ENCODE peak calls at places on chromosomes 16 and 17, in five cellular contexts. One of them, this sample, is unnamed.
A peak's percentile ranks its signal among the peaks of the same experiment; 100 is the strongest.

GRCh38 chr16:88810868-88811599 is 694 bp downstream of the APRT start:
- DNase-seq in K562: peak; percentile 83
- DNase-seq in prostate gland: peak; percentile 64
- DNase-seq in breast epithelium: peak; percentile 57
- DNase-seq in sigmoid colon: peak; percentile 90
- DNase-seq in this sample: no peak

GRCh38 chr17:49277638-49278037 is 47.1 kb upstream of the PHOSPHO1 start:
- DNase-seq in K562: no peak
- DNase-seq in prostate gland: no peak
- DNase-seq in breast epithelium: no peak
- DNase-seq in sigmoid colon: no peak
- DNase-seq in this sample: no peak

GRCh38 chr17:38557395-38557794 is 48.4 kb downstream of the SRCIN1 start:
- DNase-seq in K562: no peak
- DNase-seq in prostate gland: no peak
- DNase-seq in breast epithelium: no peak
- DNase-seq in sigmoid colon: no peak
- DNase-seq in this sample: no peak

GRCh38 chr17:45276031-45276430 is 14.1 kb upstream of the SPATA32 start:
- DNase-seq in K562: no peak
- DNase-seq in prostate gland: no peak
- DNase-seq in breast epithelium: no peak
- DNase-seq in sigmoid colon: no peak
- DNase-seq in this sample: no peak

GRCh38 chr17:39092672-39093250 is 58.7 kb downstream of the PLXDC1 start:
- DNase-seq in K562: no peak
- DNase-seq in prostate gland: no peak
- DNase-seq in breast epithelium: no peak
- DNase-seq in sigmoid colon: no peak
- DNase-seq in this sample: no peak

GRCh38 chr16:70656712-70657263 is 10.4 kb downstream of the IL34 start:
- DNase-seq in K562: no peak
- DNase-seq in prostate gland: no peak
- DNase-seq in breast epithelium: no peak
- DNase-seq in sigmoid colon: no peak
- DNase-seq in this sample: no peak

GRCh38 chr17:19728114-19728495 is 11.7 kb upstream of the SLC47A2 start:
- DNase-seq in K562: no peak
- DNase-seq in prostate gland: peak; percentile 88
- DNase-seq in breast epithelium: peak; percentile 97
- DNase-seq in sigmoid colon: peak; percentile 95
- DNase-seq in this sample: peak; percentile 96

GRCh38 chr16:60642956-60643355 is 1393.3 kb downstream of the CDH8 start:
- DNase-seq in K562: no peak
- DNase-seq in prostate gland: no peak
- DNase-seq in breast epithelium: no peak
- DNase-seq in sigmoid colon: no peak
- DNase-seq in this sample: no peak

GRCh38 chr16:89657442-89658220 is at the start of the genes CHMP1A and SPATA33:
- DNase-seq in K562: peak; percentile 93
- DNase-seq in prostate gland: peak; percentile 81
- DNase-seq in breast epithelium: peak; percentile 84
- DNase-seq in sigmoid colon: peak; percentile 94
- DNase-seq in this sample: no peak

GRCh38 chr16:4487955-4488481 is 11.8 kb downstream of the HMOX2 start:
- DNase-seq in K562: no peak
- DNase-seq in prostate gland: peak; percentile 44
- DNase-seq in breast epithelium: no peak
- DNase-seq in sigmoid colon: no peak
- DNase-seq in this sample: no peak

GRCh38 chr17:10613775-10614513 is 43.2 kb downstream of the MYH3 start:
- DNase-seq in K562: no peak
- DNase-seq in prostate gland: no peak
- DNase-seq in breast epithelium: no peak
- DNase-seq in sigmoid colon: no peak
- DNase-seq in this sample: no peak

DNA sequence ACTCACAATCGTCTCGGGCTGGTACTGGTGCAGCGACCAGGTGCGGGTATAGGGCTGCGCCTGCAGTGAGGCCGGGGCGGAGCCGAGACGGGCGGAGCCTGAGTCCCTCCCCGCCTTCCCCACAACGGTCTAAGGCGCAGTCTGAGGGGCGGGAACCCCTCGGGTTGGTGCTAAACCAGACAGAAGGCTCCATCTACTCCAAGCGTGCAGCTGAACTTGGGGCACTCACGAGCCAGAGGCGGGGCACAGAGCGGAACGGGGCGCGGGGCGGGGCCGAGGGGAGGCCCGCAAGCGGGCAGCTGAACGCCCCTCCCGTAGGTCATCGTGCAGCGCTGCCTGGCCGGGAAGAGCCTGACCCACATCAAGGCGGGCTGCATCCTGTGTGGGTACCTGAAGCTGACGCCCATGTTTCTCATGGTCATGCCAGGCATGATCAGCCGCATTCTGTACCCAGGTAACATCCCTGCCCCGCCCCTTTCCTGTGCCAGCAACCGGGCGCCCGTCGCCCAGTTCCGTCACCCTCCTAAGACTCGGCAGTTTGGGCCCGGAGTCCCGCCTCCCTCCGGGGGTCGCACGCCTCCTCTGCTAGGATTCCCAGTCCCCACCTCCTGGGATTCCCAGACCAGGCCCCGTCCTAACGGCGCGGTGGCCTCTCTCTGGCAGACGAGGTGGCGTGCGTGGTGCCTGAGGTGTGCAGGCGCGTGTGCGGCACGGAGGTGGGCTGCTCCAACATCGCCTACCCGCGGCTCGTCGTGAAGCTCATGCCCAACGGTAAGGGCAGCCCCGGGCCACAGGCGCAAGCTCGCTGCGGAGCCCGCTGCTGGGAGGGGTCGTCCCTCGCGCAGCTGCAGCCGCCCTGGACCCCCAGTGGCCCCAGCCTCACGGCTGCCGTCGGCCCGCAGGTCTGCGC is 5.1 kb downstream of the SLC5A2 start:
- DNase-seq in K562: no peak
- DNase-seq in prostate gland: peak; percentile 39
- DNase-seq in breast epithelium: no peak
- DNase-seq in sigmoid colon: no peak
- DNase-seq in this sample: no peak
- TF ChIP-seq POLR2AphosphoS5 in K562: no peak
- TF ChIP-seq POLR2AphosphoS5 in prostate gland: peak; percentile 12
- TF ChIP-seq POLR2AphosphoS5 in breast epithelium: peak; percentile 23
- TF ChIP-seq POLR2AphosphoS5 in sigmoid colon: no peak
- TF ChIP-seq POLR2AphosphoS5 in this sample: no peak

GRCh38 chr16:57054771-57055170 is 37.6 kb upstream of the CPNE2 start:
- DNase-seq in K562: no peak
- DNase-seq in prostate gland: no peak
- DNase-seq in breast epithelium: no peak
- DNase-seq in sigmoid colon: no peak
- DNase-seq in this sample: no peak
- TF ChIP-seq POLR2A in K562: no peak
- TF ChIP-seq POLR2A in prostate gland: no peak
- TF ChIP-seq POLR2A in breast epithelium: no peak
- TF ChIP-seq POLR2A in sigmoid colon: no peak
- TF ChIP-seq POLR2A in this sample: no peak

GRCh38 chr17:82283208-82283749 is 9.8 kb upstream of the CSNK1D start:
- DNase-seq in K562: no peak
- DNase-seq in prostate gland: no peak
- DNase-seq in breast epithelium: no peak
- DNase-seq in sigmoid colon: no peak
- DNase-seq in this sample: no peak

GRCh38 chr17:82287849-82288601 is 14.5 kb upstream of the CSNK1D start:
- DNase-seq in K562: peak; percentile 91
- DNase-seq in prostate gland: peak; percentile 88
- DNase-seq in breast epithelium: peak; percentile 80
- DNase-seq in sigmoid colon: peak; percentile 85
- DNase-seq in this sample: no peak

GRCh38 chr17:82287013-82287848 is 13.7 kb upstream of the CSNK1D start:
- DNase-seq in K562: no peak
- DNase-seq in prostate gland: no peak
- DNase-seq in breast epithelium: no peak
- DNase-seq in sigmoid colon: no peak
- DNase-seq in this sample: no peak

GRCh38 chr17:82282239-82283207 is 9.0 kb upstream of the CSNK1D start:
- DNase-seq in K562: no peak
- DNase-seq in prostate gland: no peak
- DNase-seq in breast epithelium: no peak
- DNase-seq in sigmoid colon: no peak
- DNase-seq in this sample: no peak

DNA sequence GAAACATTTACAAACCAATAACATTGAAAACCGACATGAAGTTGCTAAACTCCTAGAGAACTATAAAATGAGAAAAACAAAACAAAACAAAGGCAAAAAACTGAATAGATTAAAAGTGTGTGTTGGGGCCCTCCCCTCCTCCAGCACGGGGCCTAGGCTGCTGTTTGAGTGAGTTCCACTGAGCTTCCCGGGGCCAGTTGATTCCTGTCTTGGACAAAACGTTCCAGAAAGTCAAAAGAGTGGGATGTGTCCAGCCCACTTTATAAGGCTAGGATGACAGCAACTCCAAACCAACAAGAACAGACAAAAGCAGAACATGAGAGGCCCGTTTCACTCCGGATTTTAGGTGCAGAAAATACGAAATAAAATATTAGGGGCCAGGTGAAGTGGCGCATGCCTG is 11.6 kb upstream of the CSNK1D start:
- DNase-seq in K562: no peak
- DNase-seq in prostate gland: peak; percentile 72
- DNase-seq in breast epithelium: peak; percentile 61
- DNase-seq in sigmoid colon: no peak
- DNase-seq in this sample: no peak
- H3K4me1 ChIP-seq in K562: peaks cover 61% of the 10 kb centered on the region
- H3K4me1 ChIP-seq in prostate gland: peaks cover 6% of the 10 kb centered on the region
- H3K4me1 ChIP-seq in breast epithelium: peaks cover 5% of the 10 kb centered on the region
- H3K4me1 ChIP-seq in sigmoid colon: peaks cover 21% of the 10 kb centered on the region
- H3K4me1 ChIP-seq in this sample: peaks cover 64% of the 10 kb centered on the region

DNA sequence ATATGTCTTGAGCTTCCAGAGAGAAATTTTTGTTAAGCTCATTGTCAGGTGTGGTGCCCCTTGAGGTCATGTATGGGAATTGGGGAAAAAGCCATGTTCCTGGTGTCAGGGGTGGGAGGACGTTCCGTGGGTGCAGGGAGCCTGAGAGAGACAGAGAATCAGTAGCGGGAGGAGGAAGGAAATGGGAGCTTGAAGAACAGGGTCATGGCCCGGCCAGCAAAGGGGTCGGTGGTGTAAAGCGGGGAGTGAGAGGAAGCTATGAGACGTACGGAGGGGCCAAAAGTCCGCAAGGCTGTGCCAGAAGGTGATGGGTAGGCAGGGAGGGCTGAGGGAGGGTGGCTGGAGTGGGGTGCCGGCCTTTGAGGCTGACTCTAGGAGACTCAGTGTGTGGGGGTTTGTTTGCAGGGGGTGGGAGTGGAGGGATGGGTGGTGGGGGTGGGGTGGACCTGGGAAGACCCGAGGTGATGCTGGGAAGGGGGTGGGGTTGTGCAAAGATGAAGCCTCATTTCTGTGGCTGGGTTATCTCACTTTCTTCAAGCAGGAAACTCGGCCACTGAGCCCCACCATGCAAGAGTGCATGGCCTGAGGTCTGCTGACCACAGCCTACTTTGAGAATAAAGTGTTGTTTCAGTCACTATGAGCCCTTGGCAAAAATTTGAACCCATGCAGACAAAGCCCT is 63.6 kb downstream of the PLCG2 start:
- DNase-seq in K562: no peak
- DNase-seq in prostate gland: no peak
- DNase-seq in breast epithelium: no peak
- DNase-seq in sigmoid colon: no peak
- DNase-seq in this sample: no peak
- TF ChIP-seq POLR2AphosphoS5 in K562: no peak
- TF ChIP-seq POLR2AphosphoS5 in prostate gland: no peak
- TF ChIP-seq POLR2AphosphoS5 in breast epithelium: no peak
- TF ChIP-seq POLR2AphosphoS5 in sigmoid colon: no peak
- TF ChIP-seq POLR2AphosphoS5 in this sample: no peak

GRCh38 chr16:67521095-67521804 is 7.4 kb upstream of the RIPOR1 start:
- DNase-seq in K562: peak; percentile 97
- DNase-seq in prostate gland: peak; percentile 96
- DNase-seq in breast epithelium: peak; percentile 93
- DNase-seq in sigmoid colon: peak; percentile 98
- DNase-seq in this sample: peak; percentile 94
- TF ChIP-seq POLR2A in K562: no peak
- TF ChIP-seq POLR2A in prostate gland: peak; percentile 63
- TF ChIP-seq POLR2A in breast epithelium: no peak
- TF ChIP-seq POLR2A in sigmoid colon: no peak
- TF ChIP-seq POLR2A in this sample: no peak